ENCODE peak calls at places on chromosomes 12 and 14, in five cellular contexts. R is IMR-90; A is ovary; N is activated effector memory CD4-positive, alpha-beta T cell treated with Interleukin-2 at 50 U/mL for 16 hours; W is naive thymus-derived CD8-positive, alpha-beta T cell. B is an unnamed sample.

GRCh38 chr12:33205986-33206385 is 233.6 kb downstream of the SYT10 start:
- DNase-seq in R (no peak), A (no peak), N (no peak), W (no peak), B (no peak)

GRCh38 chr14:63993992-63994391 is 141.2 kb downstream of the SYNE2 start:
- DNase-seq in R (no peak), A (no peak), N (no peak), W (no peak), B (peak)

GRCh38 chr12:56261503-56262230 is 3.5 kb upstream of the ANKRD52 start:
- DNase-seq in R (peak), A (no peak), N (no peak), W (no peak), B (peak)

GRCh38 chr14:33676135-33676566 is 274.7 kb downstream of the EGLN3 start:
- DNase-seq in R (no peak), A (no peak), N (no peak), W (no peak), B (peak)

GRCh38 chr14:96080571-96080970 is 41.4 kb downstream of the C14orf132 start:
- DNase-seq in R (no peak), A (no peak), N (no peak), W (no peak), B (no peak)

GRCh38 chr12:101407054-101407437 is 526 bp downstream of the ARL1 start:
- DNase-seq in R (no peak), A (no peak), N (peak), W (peak), B (peak)

GRCh38 chr14:105023791-105024480 is 3.1 kb upstream of the CDCA4 start:
- DNase-seq in R (peak), A (no peak), N (no peak), W (no peak), B (peak)

GRCh38 chr14:87149583-87150354 is 843.2 kb downstream of the GALC start:
- DNase-seq in R (peak), A (no peak), N (no peak), W (no peak), B (peak)

GRCh38 chr12:117622741-117623140 is 261.3 kb upstream of the NOS1 start:
- DNase-seq in R (no peak), A (no peak), N (no peak), W (no peak), B (no peak)

GRCh38 chr12:102298022-102298421 is 100.4 kb upstream of the PMCH start:
- DNase-seq in R (peak), A (no peak), N (no peak), W (no peak), B (no peak)

GRCh38 chr12:26845984-26846383 is 13.0 kb upstream of the ITPR2 start:
- DNase-seq in R (peak), A (no peak), N (no peak), W (no peak), B (no peak)

GRCh38 chr12:52184813-52185212 is 7.0 kb downstream of the KRT80 start:
- DNase-seq in R (peak), A (no peak), N (no peak), W (no peak), B (no peak)

GRCh38 chr12:106048016-106048415 is 90.7 kb downstream of the NUAK1 start:
- DNase-seq in R (no peak), A (no peak), N (no peak), W (no peak), B (no peak)

GRCh38 chr12:114013601-114014345 is 47.6 kb upstream of the RBM19 start:
- DNase-seq in R (peak), A (no peak), N (no peak), W (no peak), B (no peak)

GRCh38 chr12:8912910-8913309 is 1.4 kb upstream of the PHC1 start:
- DNase-seq in R (no peak), A (no peak), N (no peak), W (no peak), B (peak)

GRCh38 chr12:106358410-106359241 is 1.1 kb downstream of the POLR3B start:
- DNase-seq in R (peak), A (no peak), N (no peak), W (no peak), B (peak)